ENCODE peak calls at places on chromosomes 2 and 18, in nine cellular contexts. Y, M, K, X, V, I, P, G and L are unnamed samples.

GRCh38 chr2:97924194-97924593 is 71.6 kb downstream of the TMEM131 start:
- DNase-seq in K (no peak), G (no peak), Y (no peak), P (no peak), I (no peak), M (no peak), V (no peak), X (no peak), L (no peak)

GRCh38 chr2:101696272-101697123 is 1.0 kb upstream of the MAP4K4 start:
- DNase-seq in G (no peak), Y (peak), K (no peak), V (no peak), M (no peak), I (peak), P (peak), X (no peak), L (no peak)

GRCh38 chr2:31729442-31730092 is 148.8 kb upstream of the SRD5A2 start:
- DNase-seq in G (peak), X (peak), V (no peak), I (no peak), K (no peak), M (no peak), P (peak), Y (peak), L (no peak)

GRCh38 chr2:54613794-54614257 is 109.6 kb upstream of the EML6 start:
- DNase-seq in I (no peak), X (no peak), M (no peak), P (peak), V (no peak), G (peak), Y (peak), K (no peak), L (no peak)

GRCh38 chr18:28159055-28159454 is 17.9 kb downstream of the CDH2 start:
- DNase-seq in P (no peak), V (no peak), K (no peak), Y (peak), M (no peak), G (no peak), I (no peak), X (no peak), L (no peak)

GRCh38 chr2:205198130-205198505 is 484.2 kb upstream of the NRP2 start:
- DNase-seq in V (no peak), X (peak), Y (no peak), M (no peak), I (no peak), P (peak), G (peak), K (no peak), L (peak)

GRCh38 chr2:74281141-74281540 is 62.1 kb downstream of the SLC4A5 start:
- DNase-seq in X (no peak), M (no peak), G (no peak), I (no peak), K (no peak), Y (no peak), P (no peak), V (no peak), L (no peak)

GRCh38 chr2:200901459-200902072 is 12.4 kb downstream of the NIF3L1 start:
- DNase-seq in P (peak), I (no peak), G (peak), K (peak), M (peak), X (peak), V (no peak), Y (peak), L (no peak)

GRCh38 chr2:239688098-239688497 is 287.3 kb upstream of the HDAC4 start:
- DNase-seq in P (no peak), M (no peak), V (no peak), K (no peak), Y (no peak), G (no peak), I (no peak), X (no peak), L (no peak)

GRCh38 chr2:223090540-223091235 is 38.7 kb downstream of the KCNE4 start:
- DNase-seq in X (no peak), M (no peak), G (no peak), K (no peak), P (no peak), Y (no peak), I (no peak), V (no peak), L (no peak)

GRCh38 chr2:6896930-6897759 is 19.6 kb downstream of the RSAD2 start:
- DNase-seq in Y (peak), K (no peak), X (no peak), M (no peak), P (peak), G (no peak), I (no peak), V (no peak), L (no peak)

GRCh38 chr18:39523281-39523680 is 1957.7 kb upstream of the CELF4 start:
- DNase-seq in G (peak), Y (peak), X (peak), P (peak), K (no peak), M (no peak), V (no peak), I (no peak), L (no peak)

GRCh38 chr2:66433945-66434678 is 813 bp upstream of the MEIS1 start:
- DNase-seq in V (peak), G (peak), I (peak), M (no peak), K (no peak), X (no peak), P (peak), Y (peak), L (peak)

GRCh38 chr2:224948859-224949258 is 93.4 kb downstream of the DOCK10 start:
- DNase-seq in K (no peak), G (peak), X (no peak), I (no peak), P (peak), M (no peak), V (no peak), Y (peak), L (no peak)

GRCh38 chr18:48363167-48363566 is 46.0 kb downstream of the ZBTB7C start:
- DNase-seq in X (no peak), I (no peak), P (no peak), V (no peak), G (no peak), K (no peak), M (no peak), Y (no peak), L (no peak)

GRCh38 chr2:134386321-134386720 is 132.4 kb downstream of the MGAT5 start:
- DNase-seq in I (no peak), K (no peak), M (no peak), G (no peak), P (no peak), V (no peak), X (no peak), Y (no peak), L (no peak)

GRCh38 chr2:190876641-190877040 is 4.0 kb upstream of the GLS start:
- DNase-seq in M (no peak), I (no peak), V (no peak), P (no peak), K (no peak), Y (no peak), G (no peak), X (no peak), L (no peak)

GRCh38 chr2:107137711-107138110 is 251.7 kb upstream of the ST6GAL2 start:
- DNase-seq in K (no peak), Y (no peak), P (no peak), V (no peak), X (no peak), G (no peak), I (no peak), M (no peak), L (no peak)

GRCh38 chr2:46644690-46645385 is 165.5 kb downstream of the TMEM247 start:
- DNase-seq in X (no peak), P (peak), V (no peak), Y (peak), M (no peak), I (no peak), K (no peak), G (no peak), L (no peak)

GRCh38 chr2:233819884-233820765 is 34.2 kb downstream of the HJURP start:
- DNase-seq in K (no peak), P (no peak), V (no peak), M (no peak), G (no peak), I (no peak), Y (no peak), X (no peak), L (no peak)

GRCh38 chr2:22883054-22883453 is 501.9 kb upstream of the KLHL29 start:
- DNase-seq in X (no peak), V (no peak), P (no peak), M (no peak), K (no peak), Y (no peak), I (no peak), G (no peak), L (no peak)

GRCh38 chr2:201887851-201888451 is 81.6 kb downstream of the CDK15 start:
- DNase-seq in P (no peak), X (no peak), I (no peak), M (no peak), V (no peak), Y (no peak), K (no peak), G (no peak), L (no peak)

GRCh38 chr2:28543316-28544068 is 47.6 kb downstream of the PLB1 start:
- DNase-seq in P (peak), K (no peak), V (no peak), I (no peak), G (peak), Y (no peak), X (no peak), M (no peak), L (no peak)

GRCh38 chr2:28539095-28539494 is 43.2 kb downstream of the PLB1 start:
- DNase-seq in X (no peak), Y (no peak), M (no peak), P (peak), K (no peak), I (no peak), V (no peak), G (no peak), L (no peak)

GRCh38 chr2:28538134-28538533 is 42.3 kb downstream of the PLB1 start:
- DNase-seq in Y (no peak), G (no peak), M (no peak), X (no peak), I (no peak), P (no peak), K (no peak), V (no peak), L (no peak)

GRCh38 chr2:28534817-28535216 is 39.0 kb downstream of the PLB1 start:
- DNase-seq in G (no peak), K (no peak), X (no peak), I (no peak), P (no peak), M (no peak), V (no peak), Y (no peak), L (no peak)

DNA sequence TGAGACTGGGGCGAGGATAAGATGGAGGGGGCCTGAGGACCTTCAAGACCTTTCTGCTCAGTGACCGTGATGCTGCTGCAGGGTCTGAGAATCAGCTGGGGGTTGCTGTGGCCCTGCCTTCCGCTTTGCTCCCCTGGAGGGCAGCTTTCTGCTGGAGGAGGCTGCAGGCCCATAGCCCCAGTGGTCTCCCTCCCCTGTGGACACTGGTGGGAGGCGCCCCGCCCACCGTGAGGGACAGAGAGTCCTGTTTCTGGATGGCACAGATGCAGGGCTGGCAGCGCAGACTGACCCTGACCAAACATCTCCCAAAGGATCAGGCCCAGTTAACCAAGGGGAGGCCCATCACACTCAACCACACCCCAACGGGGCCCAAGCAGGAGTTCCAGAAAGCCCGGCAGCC is 42.8 kb downstream of the PLB1 start:
- DNase-seq in I (no peak), Y (no peak), K (no peak), P (no peak), G (no peak), V (no peak), M (no peak), X (no peak), L (no peak)
- H3K4me3 ChIP-seq in I (no peak), Y (no peak), K (no peak), P (no peak), G (no peak), V (no peak), M (no peak), X (no peak), L (no peak)

GRCh38 chr2:226788881-226789485 is 10.6 kb downstream of the IRS1 start:
- DNase-seq in X (no peak), G (no peak), K (no peak), P (peak), Y (no peak), M (no peak), V (no peak), I (no peak), L (no peak)
- H3K4me3 ChIP-seq in X (peak), G (no peak), K (no peak), P (no peak), Y (no peak), M (no peak), V (no peak), I (no peak), L (no peak)

GRCh38 chr2:227313310-227313709 is 11.7 kb upstream of the MFF start:
- DNase-seq in Y (no peak), X (no peak), I (no peak), K (no peak), G (no peak), M (no peak), V (no peak), P (no peak), L (no peak)

GRCh38 chr2:227311861-227312506 is 13.1 kb upstream of the MFF start:
- DNase-seq in X (no peak), Y (no peak), G (no peak), I (no peak), K (no peak), M (no peak), V (no peak), P (no peak), L (no peak)

GRCh38 chr2:227312579-227312978 is 12.5 kb upstream of the MFF start:
- DNase-seq in Y (no peak), G (no peak), X (no peak), K (no peak), I (no peak), V (no peak), P (no peak), M (no peak), L (no peak)

GRCh38 chr2:227310756-227311110 is 14.3 kb upstream of the MFF start:
- DNase-seq in Y (peak), G (no peak), P (no peak), X (no peak), K (no peak), I (no peak), M (no peak), V (no peak), L (no peak)

DNA sequence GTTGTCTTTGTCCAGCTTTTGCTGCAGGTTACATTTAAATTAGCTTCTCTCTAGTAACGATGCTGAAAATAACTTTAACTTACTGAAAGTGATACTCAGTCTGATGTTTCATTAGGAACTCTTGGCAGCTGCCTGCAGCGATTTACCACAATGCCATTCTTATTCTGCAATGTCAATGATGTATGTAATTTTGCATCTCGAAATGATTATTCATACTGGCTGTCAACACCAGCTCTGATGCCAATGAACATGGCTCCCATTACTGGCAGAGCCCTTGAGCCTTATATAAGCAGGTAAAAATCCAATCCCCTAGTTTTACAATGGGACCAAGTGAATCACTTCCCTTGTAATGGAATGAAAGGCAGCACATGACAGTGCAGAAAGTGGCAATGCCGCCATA is 16.3 kb upstream of the MFF start:
- DNase-seq in I (no peak), Y (peak), P (peak), X (no peak), V (no peak), K (no peak), M (no peak), G (no peak), L (no peak)
- H3K4me3 ChIP-seq in I (no peak), Y (peak), P (no peak), X (no peak), V (no peak), K (no peak), M (no peak), G (no peak), L (no peak)

DNA sequence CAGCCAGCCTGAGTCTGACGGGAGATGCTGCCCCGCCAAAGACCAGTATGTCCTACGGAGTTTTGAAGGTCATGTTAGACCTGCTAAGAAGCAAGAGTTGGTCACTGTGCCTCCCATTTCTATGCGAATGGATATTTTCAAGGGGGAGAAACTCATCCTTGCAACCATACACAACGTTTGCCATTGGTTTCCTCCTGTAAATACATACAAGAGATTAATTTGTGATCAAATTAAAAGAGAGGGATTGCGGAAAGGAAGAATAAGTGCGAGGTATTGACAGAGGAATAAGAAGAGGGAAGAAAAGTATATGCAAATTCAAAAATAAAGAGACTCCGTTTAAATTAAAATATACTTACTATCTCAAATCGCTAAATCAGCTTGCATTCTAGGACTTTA is 809 bp upstream of the CACNB4 start:
- DNase-seq in I (no peak), M (no peak), V (no peak), Y (no peak), K (no peak), X (no peak), P (no peak), G (no peak), L (no peak)
- H3K4me3 ChIP-seq in I (no peak), M (peak), V (peak), Y (no peak), K (peak), X (peak), P (no peak), G (no peak), L (peak)

GRCh38 chr2:21642647-21643046 is 518.9 kb downstream of the TDRD15 start:
- DNase-seq in I (no peak), G (no peak), X (no peak), Y (no peak), K (no peak), V (no peak), M (no peak), P (no peak), L (no peak)
- H3K4me3 ChIP-seq in I (no peak), G (no peak), X (no peak), Y (no peak), K (no peak), V (no peak), M (no peak), P (no peak), L (no peak)